ENCODE peak calls at places on chromosomes 16 and 17, in eight cellular contexts. D is upper lobe of right lung, E is neural crest cell, N is neural progenitor cell, F is lung, P is cardiac muscle cell, V is astrocyte of the spinal cord, O is MCF 10A. Z is an unnamed sample.

GRCh38 chr16:84446086-84446485 is 58.4 kb downstream of the MEAK7 start:
- DNase-seq in D (no peak), E (no peak), N (no peak), F (no peak), P (peak; percentile 13), V (no peak), O (no peak), Z (no peak)

GRCh38 chr16:80806957-80807356 is 2.6 kb upstream of the CDYL2 start:
- DNase-seq in D (no peak), E (no peak), N (no peak), F (no peak), P (peak; percentile 43), V (peak; percentile 72), O (peak; percentile 60), Z (no peak)

GRCh38 chr17:69058165-69058564 is 2.6 kb downstream of the ABCA9 start:
- DNase-seq in D (no peak), E (no peak), N (peak; percentile 14), F (no peak), P (no peak), V (no peak), O (no peak), Z (no peak)

GRCh38 chr17:76530489-76530814 is 7.1 kb downstream of the CYGB start:
- DNase-seq in D (no peak), E (no peak), N (no peak), F (no peak), P (peak; percentile 80), V (no peak), O (no peak), Z (no peak)

GRCh38 chr17:43702636-43703035 is 40.9 kb upstream of the MEOX1 start:
- DNase-seq in D (no peak), E (no peak), N (no peak), F (no peak), P (no peak), V (no peak), O (no peak), Z (no peak)

GRCh38 chr17:36600936-36601302 is 464 bp upstream of the MRM1 start:
- DNase-seq in D (no peak), E (no peak), N (no peak), F (no peak), P (no peak), V (no peak), O (no peak), Z (no peak)

GRCh38 chr16:86375370-86375769 is 135.0 kb upstream of the FOXF1 start:
- DNase-seq in D (no peak), E (no peak), N (no peak), F (no peak), P (peak; percentile 68), V (peak; percentile 83), O (peak; percentile 60), Z (no peak)

GRCh38 chr16:72291531-72291981 is 119.6 kb upstream of the PMFBP1 start:
- DNase-seq in D (no peak), E (no peak), N (no peak), F (no peak), P (peak; percentile 95), V (peak; percentile 95), O (peak; percentile 89), Z (no peak)

GRCh38 chr17:57332501-57332900 is 76.2 kb downstream of the MSI2 start:
- DNase-seq in D (no peak), E (no peak), N (no peak), F (no peak), P (no peak), V (no peak), O (no peak), Z (no peak)

GRCh38 chr16:9055115-9055514 is 36.3 kb upstream of the HAPSTR1 start:
- DNase-seq in D (no peak), E (no peak), N (no peak), F (no peak), P (no peak), V (no peak), O (no peak), Z (no peak)

GRCh38 chr17:17015221-17015620 is 27.0 kb upstream of the MPRIP start:
- DNase-seq in D (peak; percentile 23), E (no peak), N (no peak), F (no peak), P (no peak), V (no peak), O (no peak), Z (no peak)

GRCh38 chr16:4059969-4060368 is 56.3 kb downstream of the ADCY9 start:
- DNase-seq in D (no peak), E (no peak), N (no peak), F (no peak), P (peak; percentile 58), V (no peak), O (no peak), Z (peak; percentile 24)

GRCh38 chr16:4340443-4340842 is 10.7 kb downstream of the PAM16 start:
- DNase-seq in D (no peak), E (no peak), N (no peak), F (no peak), P (no peak), V (no peak), O (no peak), Z (no peak)

GRCh38 chr17:15233022-15233805 is 31.9 kb downstream of the PMP22 start:
- DNase-seq in D (no peak), E (no peak), N (peak; percentile 10), F (no peak), P (peak; percentile 42), V (peak; percentile 31), O (peak; percentile 68), Z (no peak)
- TF ChIP-seq CTCF in D (peak; percentile 33), E (no peak), N (peak; percentile 40), F (no peak), P (peak; percentile 43), V (peak; percentile 43), O (peak; percentile 28), Z (no peak)

DNA sequence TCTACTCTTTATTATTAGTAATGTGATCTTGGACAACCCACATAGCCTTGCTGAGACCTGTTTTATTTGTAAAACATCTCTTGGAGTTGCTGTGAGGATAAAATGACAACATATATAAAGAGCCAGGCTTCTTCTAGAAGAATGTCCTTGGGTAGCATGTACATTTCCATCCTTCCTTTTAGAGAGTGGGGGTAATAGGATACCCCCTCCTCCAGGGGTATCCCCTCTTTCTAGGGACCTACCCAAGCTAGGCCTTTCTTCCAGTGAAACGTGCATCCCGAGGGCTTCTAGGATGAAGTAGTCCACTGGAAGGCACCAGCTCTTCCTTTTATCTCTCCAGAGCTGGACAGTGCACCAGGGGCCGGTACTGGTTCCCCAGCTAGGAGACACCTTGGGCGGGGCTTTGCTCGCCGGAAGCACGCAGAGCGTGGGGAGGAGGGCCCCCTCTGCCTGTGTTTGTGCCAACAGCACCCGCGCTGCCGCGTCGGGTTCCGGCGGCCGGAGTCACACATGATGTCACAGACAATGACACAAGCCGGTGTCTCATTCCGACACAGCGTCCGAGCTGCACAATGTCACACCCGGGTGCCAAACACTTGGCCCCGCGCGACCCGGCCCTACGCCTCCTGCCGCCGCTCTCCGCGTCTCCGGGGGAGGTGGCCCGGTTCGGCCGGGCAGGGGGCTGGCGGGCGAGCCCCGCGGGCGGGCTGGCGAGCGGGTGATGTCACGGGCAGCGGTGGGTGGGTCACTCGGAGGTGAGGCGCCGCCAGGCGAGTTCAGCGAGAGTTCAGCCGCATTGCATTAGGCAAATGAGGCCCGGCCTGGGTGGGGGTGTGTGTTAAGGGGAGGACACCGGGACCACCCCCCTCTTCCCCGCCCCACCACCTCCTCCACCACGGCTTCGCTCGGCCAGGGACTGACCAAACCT is 23.4 kb downstream of the GJD3 start:
- DNase-seq in D (peak; percentile 96), E (peak; percentile 60), N (peak; percentile 85), F (peak; percentile 91), P (peak; percentile 82), V (peak; percentile 68), O (peak; percentile 55), Z (peak; percentile 86)
- TF ChIP-seq CTCF in D (peak; percentile 43), E (no peak), N (no peak), F (no peak), P (no peak), V (no peak), O (no peak), Z (peak; percentile 17)

GRCh38 chr16:20415541-20415940 is 6.2 kb downstream of the ACSM5 start:
- DNase-seq in D (no peak), E (no peak), N (no peak), F (no peak), P (peak; percentile 10), V (no peak), O (no peak), Z (no peak)

GRCh38 chr16:20411055-20411454 is 1.7 kb downstream of the ACSM5 start:
- DNase-seq in D (no peak), E (no peak), N (no peak), F (no peak), P (no peak), V (no peak), O (no peak), Z (no peak)

GRCh38 chr16:20410153-20410723 is 904 bp downstream of the ACSM5 start:
- DNase-seq in D (no peak), E (no peak), N (no peak), F (no peak), P (peak; percentile 8), V (no peak), O (no peak), Z (no peak)

GRCh38 chr16:20404637-20405036 is at the start of gene PDILT:
- DNase-seq in D (no peak), E (no peak), N (no peak), F (no peak), P (no peak), V (no peak), O (no peak), Z (no peak)

DNA sequence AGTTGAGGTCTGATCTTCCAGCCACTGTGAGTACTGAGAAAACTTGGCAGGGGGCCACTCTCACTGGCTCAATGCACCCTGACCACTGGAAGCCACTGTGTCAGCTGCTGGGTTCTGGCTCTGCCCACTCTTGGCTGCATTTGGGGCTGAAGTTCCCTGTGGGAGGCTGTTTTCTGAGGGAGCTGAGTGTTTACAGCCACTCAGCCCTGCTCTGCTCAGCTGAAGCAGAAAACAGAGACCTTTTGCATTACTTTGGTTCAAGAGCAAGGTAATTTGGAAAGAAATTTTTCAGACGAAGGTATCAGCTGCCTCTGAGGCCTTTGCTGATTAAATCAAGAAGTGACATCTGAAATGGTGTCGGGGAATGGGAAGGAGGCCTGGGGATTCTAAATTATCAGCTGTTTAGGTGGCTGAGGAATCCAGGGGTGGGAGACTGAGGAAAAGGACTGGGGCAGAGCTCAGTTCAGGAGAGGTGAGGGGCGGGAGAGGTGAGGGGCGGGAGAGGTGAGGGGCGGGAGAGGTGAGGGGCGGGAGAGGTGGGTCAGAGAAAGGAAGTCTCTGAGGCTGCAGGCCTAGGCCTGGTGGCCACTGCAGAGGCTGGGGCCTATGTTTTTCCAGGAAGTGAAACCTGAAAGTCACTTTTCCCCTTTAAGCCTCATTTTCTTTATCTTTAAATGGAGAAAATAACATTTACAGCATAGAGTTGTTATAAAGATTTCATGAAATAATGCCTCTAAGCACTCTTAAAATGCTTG is at the start of gene ACSM5:
- DNase-seq in D (no peak), E (no peak), N (no peak), F (no peak), P (peak; percentile 45), V (no peak), O (no peak), Z (no peak)
- TF ChIP-seq CTCF in D (no peak), E (no peak), N (no peak), F (no peak), P (no peak), V (no peak), O (no peak), Z (no peak)

DNA sequence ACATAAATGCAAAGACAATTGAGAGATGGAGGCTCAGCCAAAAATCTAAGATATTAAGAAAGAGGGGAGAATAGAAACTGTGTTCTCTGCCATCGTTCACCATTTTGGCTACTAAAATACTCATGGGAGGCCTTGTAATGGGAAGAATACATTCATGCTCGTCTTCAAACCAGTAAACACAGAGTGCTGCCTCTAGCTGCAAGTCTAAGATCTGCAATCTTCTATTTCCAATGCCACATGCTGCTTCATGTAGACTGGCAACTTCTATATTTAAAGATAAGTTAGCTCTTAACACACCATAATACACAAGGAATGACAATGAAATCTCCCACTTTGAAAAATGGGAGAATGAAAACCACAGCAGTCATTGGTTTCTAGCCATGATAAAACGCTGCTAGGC is 387.3 kb downstream of the HS3ST3B1 start:
- DNase-seq in D (no peak), E (no peak), N (no peak), F (no peak), P (no peak), V (no peak), O (no peak), Z (no peak)
- TF ChIP-seq CTCF in D (no peak), E (peak; percentile 24), N (peak; percentile 16), F (no peak), P (peak; percentile 9), V (no peak), O (no peak), Z (peak; percentile 33)